ENCODE peak calls at places on chromosomes 16 and 17, in ten cellular contexts. I, T, O, K, U, A, G, D, Z and Y are unnamed samples. For H3K27me3, the result is how much of the 10 kb centered on the place peaks cover.

GRCh38 chr16:58243528-58244004 is 45.7 kb upstream of the CSNK2A2 start:
- DNase-seq in I (no peak), T (no peak), O (no peak), K (no peak), U (peak), A (no peak), G (peak), D (no peak), Z (no peak), Y (no peak)

GRCh38 chr17:43517615-43518386 is 28.3 kb downstream of the ETV4 start:
- DNase-seq in I (no peak), T (no peak), O (no peak), K (no peak), U (no peak), A (no peak), G (no peak), D (no peak), Z (no peak), Y (no peak)

GRCh38 chr17:30309591-30309990 is 17.8 kb upstream of the BLMH start:
- DNase-seq in I (no peak), T (no peak), O (no peak), K (no peak), U (no peak), A (no peak), G (no peak), D (no peak), Z (no peak), Y (no peak)

GRCh38 chr16:68901910-68902309 is 58.6 kb downstream of the TANGO6 start:
- DNase-seq in I (no peak), T (no peak), O (no peak), K (no peak), U (no peak), A (no peak), G (peak), D (no peak), Z (no peak), Y (no peak)

GRCh38 chr17:43737722-43738121 is 20.9 kb downstream of the SOST start:
- DNase-seq in I (no peak), T (no peak), O (no peak), K (no peak), U (no peak), A (no peak), G (no peak), D (no peak), Z (no peak), Y (no peak)

GRCh38 chr17:81189670-81190530 is 23.9 kb upstream of the AATK start:
- DNase-seq in I (no peak), T (no peak), O (no peak), K (no peak), U (no peak), A (no peak), G (peak), D (no peak), Z (peak), Y (no peak)

GRCh38 chr16:15618392-15618791 is 24.6 kb downstream of the MARF1 start:
- DNase-seq in I (no peak), T (no peak), O (no peak), K (no peak), U (no peak), A (no peak), G (no peak), D (no peak), Z (no peak), Y (no peak)

GRCh38 chr17:4483012-4483840 is 15.5 kb upstream of the SPNS2 start:
- DNase-seq in I (no peak), T (peak), O (no peak), K (no peak), U (peak), A (no peak), G (no peak), D (peak), Z (no peak), Y (no peak)

GRCh38 chr16:2278956-2279800 is 11.3 kb upstream of the RNPS1 start:
- DNase-seq in I (no peak), T (no peak), O (no peak), K (no peak), U (no peak), A (no peak), G (no peak), D (no peak), Z (no peak), Y (no peak)

GRCh38 chr17:79112471-79112870 is 37.8 kb downstream of the ENGASE start:
- DNase-seq in I (no peak), T (no peak), O (no peak), K (no peak), U (no peak), A (no peak), G (no peak), D (no peak), Z (no peak), Y (no peak)

GRCh38 chr17:79115487-79115886 is 40.9 kb downstream of the ENGASE start:
- DNase-seq in I (no peak), T (no peak), O (no peak), K (no peak), U (no peak), A (no peak), G (no peak), D (no peak), Z (no peak), Y (no peak)

GRCh38 chr17:79116575-79117368 is 42.1 kb downstream of the ENGASE start:
- DNase-seq in I (no peak), T (no peak), O (no peak), K (no peak), U (no peak), A (no peak), G (no peak), D (no peak), Z (no peak), Y (no peak)

GRCh38 chr17:79113699-79114098 is 39.1 kb downstream of the ENGASE start:
- DNase-seq in I (no peak), T (no peak), O (no peak), K (no peak), U (no peak), A (no peak), G (no peak), D (no peak), Z (no peak), Y (no peak)

DNA sequence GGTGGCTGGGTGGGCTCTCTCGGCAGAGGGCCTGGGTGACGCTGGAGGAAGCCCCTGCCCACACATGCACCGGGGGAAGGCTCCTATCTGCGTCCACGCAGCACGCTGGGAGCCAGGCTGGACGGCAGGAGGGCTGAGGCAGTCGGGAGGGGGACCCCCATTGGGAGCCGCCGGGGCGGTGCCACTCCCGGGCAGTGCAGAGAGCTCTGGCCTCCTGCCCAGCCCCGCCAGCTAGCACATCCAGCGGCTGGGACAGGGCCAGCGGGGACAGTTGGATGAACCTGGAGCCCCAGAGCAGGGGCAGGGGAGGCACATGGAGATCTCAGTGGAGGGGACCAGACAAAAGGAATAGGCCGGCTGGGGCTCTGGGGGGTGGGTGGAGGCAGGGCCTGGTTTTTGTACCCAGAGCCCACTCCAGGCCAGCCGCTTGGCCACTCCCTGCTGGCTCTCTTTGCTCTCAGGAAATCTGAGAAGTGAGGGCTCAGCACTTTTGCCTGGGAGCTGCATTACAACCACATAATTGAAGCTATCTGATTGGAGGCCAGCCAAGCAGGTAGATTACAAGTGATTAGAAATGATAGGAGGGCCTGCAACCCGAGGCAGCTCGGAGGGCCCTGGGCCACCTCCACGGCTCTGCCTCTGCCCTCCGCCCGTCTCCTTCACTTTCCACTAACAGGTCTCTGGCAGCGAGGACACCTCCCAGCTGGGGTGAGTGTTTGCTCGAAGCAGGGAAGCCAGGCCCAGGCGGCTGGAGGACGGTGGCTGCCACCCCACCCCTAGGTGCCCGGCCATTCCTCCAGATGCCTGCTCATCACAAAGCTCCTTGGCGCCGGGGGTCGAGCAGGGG is 40.1 kb downstream of the ENGASE start:
- DNase-seq in I (peak), T (peak), O (no peak), K (no peak), U (peak), A (no peak), G (no peak), D (no peak), Z (no peak), Y (no peak)
- TF ChIP-seq POLR2AphosphoS5 in I (no peak), T (no peak), O (peak), K (no peak), U (no peak), A (no peak), G (no peak), D (no peak), Z (no peak), Y (no peak)

DNA sequence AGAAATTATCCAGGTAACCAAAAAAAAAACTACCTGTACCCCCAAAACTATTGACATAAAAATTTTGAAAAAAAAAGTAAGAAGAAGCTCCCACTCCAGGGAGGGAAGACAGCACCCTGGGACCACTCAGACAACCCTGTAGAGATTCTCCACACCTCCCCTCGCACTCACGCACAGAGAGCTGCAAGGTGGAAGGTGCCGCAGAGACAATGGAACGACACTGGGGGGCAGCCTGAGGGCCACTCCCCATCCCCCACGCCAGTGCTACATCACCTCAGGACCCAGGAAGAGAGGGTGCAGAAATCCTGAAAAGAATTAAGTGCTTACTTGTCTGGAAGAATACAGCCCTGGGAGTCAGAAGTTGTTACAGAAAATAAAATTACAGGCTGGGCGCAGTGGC is 5.2 kb upstream of the CD79B start:
- DNase-seq in I (no peak), T (no peak), O (no peak), K (no peak), U (no peak), A (no peak), G (no peak), D (no peak), Z (no peak), Y (no peak)
- H3K4me3 ChIP-seq in I (no peak), T (no peak), O (no peak), K (no peak), U (no peak), A (no peak), G (no peak), D (no peak), Z (no peak), Y (no peak)

GRCh38 chr17:39631403-39631802 is 4.7 kb downstream of the PPP1R1B start:
- DNase-seq in I (no peak), T (no peak), O (no peak), K (no peak), U (peak), A (no peak), G (peak), D (no peak), Z (no peak), Y (no peak)
- H3K27me3 ChIP-seq in I (under half), T (half or more), O (under half), K (under half), U (under half), A (under half), G (under half), D (under half), Z (under half), Y (under half)

GRCh38 chr17:57579245-57579644 is 165.9 kb downstream of the CCDC182 start:
- DNase-seq in I (no peak), T (no peak), O (no peak), K (no peak), U (no peak), A (no peak), G (no peak), D (no peak), Z (no peak), Y (no peak)

GRCh38 chr17:57580055-57580739 is 164.9 kb downstream of the CCDC182 start:
- DNase-seq in I (no peak), T (no peak), O (no peak), K (no peak), U (no peak), A (no peak), G (no peak), D (no peak), Z (peak), Y (no peak)

GRCh38 chr17:57576744-57577143 is 168.4 kb downstream of the CCDC182 start:
- DNase-seq in I (no peak), T (no peak), O (no peak), K (no peak), U (no peak), A (no peak), G (no peak), D (no peak), Z (no peak), Y (no peak)

GRCh38 chr17:57578608-57578990 is 166.5 kb downstream of the CCDC182 start:
- DNase-seq in I (no peak), T (no peak), O (no peak), K (no peak), U (no peak), A (no peak), G (no peak), D (no peak), Z (no peak), Y (no peak)

DNA sequence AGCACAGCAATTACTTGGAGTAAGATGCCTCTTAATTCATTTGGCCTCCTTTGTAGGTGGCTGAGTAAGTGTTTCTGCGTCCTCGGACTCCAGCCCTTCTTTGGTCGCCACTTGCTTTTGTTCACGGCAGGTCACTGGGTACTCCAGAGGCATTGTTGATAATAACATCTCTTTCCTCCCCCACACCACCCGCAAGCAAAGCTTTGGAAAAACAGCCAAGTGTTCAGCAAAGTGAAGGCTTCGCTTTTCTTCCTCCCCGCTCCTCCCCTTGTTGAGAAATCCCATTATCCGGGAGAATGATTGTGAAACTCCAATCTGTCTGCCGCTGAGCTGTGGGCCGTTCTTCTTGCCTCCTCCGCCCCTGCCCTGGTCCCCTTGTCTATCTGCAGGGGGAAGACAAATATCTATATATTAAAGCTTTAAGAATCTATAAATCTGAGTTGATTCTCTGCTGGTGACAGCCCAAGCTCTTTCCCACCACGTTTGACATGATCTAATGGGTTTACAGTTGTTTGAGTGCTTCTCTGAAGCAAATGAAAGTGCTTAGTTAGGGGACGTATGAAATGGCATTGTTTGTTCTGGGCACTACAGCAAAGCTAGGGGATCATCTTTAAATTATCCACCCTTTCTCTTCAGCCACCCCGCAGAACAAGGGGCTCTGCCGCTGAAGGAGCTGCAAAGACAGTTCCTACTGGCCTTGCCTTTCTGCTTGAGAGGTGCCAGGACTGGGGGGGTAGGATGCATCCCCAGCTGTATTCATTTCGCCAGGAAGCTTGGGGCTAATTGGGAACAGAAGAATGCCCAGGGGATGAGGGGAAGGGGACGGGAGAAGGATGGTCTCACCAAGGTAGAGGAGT is 167.1 kb downstream of the CCDC182 start:
- DNase-seq in I (peak), T (no peak), O (no peak), K (no peak), U (no peak), A (peak), G (no peak), D (no peak), Z (peak), Y (peak)
- TF ChIP-seq POLR2AphosphoS5 in I (peak), T (no peak), O (no peak), K (no peak), U (no peak), A (no peak), G (no peak), D (no peak), Z (peak), Y (no peak)

GRCh38 chr16:83814654-83814985 is 6.8 kb downstream of the HSBP1 start:
- DNase-seq in I (no peak), T (no peak), O (no peak), K (no peak), U (no peak), A (no peak), G (no peak), D (no peak), Z (no peak), Y (no peak)
- H3K4me3 ChIP-seq in I (peak), T (no peak), O (no peak), K (no peak), U (peak), A (no peak), G (no peak), D (no peak), Z (peak), Y (no peak)

GRCh38 chr17:38656959-38657823 is 17.6 kb downstream of the EPOP start:
- DNase-seq in I (no peak), T (no peak), O (no peak), K (no peak), U (no peak), A (no peak), G (no peak), D (no peak), Z (peak), Y (no peak)

GRCh38 chr17:38660097-38661026 is 14.4 kb downstream of the EPOP start:
- DNase-seq in I (peak), T (no peak), O (no peak), K (no peak), U (no peak), A (no peak), G (no peak), D (no peak), Z (no peak), Y (no peak)

GRCh38 chr17:38659415-38659814 is 15.3 kb downstream of the EPOP start:
- DNase-seq in I (no peak), T (no peak), O (no peak), K (no peak), U (no peak), A (no peak), G (no peak), D (no peak), Z (peak), Y (no peak)

GRCh38 chr17:38658741-38659345 is 15.9 kb downstream of the EPOP start:
- DNase-seq in I (no peak), T (no peak), O (no peak), K (no peak), U (no peak), A (no peak), G (no peak), D (no peak), Z (no peak), Y (no peak)

GRCh38 chr17:38657824-38658740 is 16.7 kb downstream of the EPOP start:
- DNase-seq in I (no peak), T (no peak), O (no peak), K (no peak), U (no peak), A (no peak), G (no peak), D (no peak), Z (no peak), Y (no peak)
- H3K27me3 ChIP-seq in I (under half), T (half or more), O (under half), K (under half), U (under half), A (under half), G (under half), D (under half), Z (under half), Y (under half)

GRCh38 chr16:89217388-89218191 is at the start of gene ZNF778:
- DNase-seq in I (peak), T (peak), O (peak), K (peak), U (peak), A (peak), G (peak), D (peak), Z (peak), Y (no peak)
- TF ChIP-seq POLR2AphosphoS5 in I (peak), T (peak), O (peak), K (peak), U (peak), A (peak), G (peak), D (peak), Z (peak), Y (peak)

GRCh38 chr17:73290399-73291259 is 21.2 kb downstream of the CDC42EP4 start:
- DNase-seq in I (no peak), T (no peak), O (no peak), K (no peak), U (no peak), A (no peak), G (no peak), D (no peak), Z (no peak), Y (no peak)
- H3K4me3 ChIP-seq in I (no peak), T (no peak), O (no peak), K (no peak), U (no peak), A (no peak), G (no peak), D (peak), Z (no peak), Y (no peak)

DNA sequence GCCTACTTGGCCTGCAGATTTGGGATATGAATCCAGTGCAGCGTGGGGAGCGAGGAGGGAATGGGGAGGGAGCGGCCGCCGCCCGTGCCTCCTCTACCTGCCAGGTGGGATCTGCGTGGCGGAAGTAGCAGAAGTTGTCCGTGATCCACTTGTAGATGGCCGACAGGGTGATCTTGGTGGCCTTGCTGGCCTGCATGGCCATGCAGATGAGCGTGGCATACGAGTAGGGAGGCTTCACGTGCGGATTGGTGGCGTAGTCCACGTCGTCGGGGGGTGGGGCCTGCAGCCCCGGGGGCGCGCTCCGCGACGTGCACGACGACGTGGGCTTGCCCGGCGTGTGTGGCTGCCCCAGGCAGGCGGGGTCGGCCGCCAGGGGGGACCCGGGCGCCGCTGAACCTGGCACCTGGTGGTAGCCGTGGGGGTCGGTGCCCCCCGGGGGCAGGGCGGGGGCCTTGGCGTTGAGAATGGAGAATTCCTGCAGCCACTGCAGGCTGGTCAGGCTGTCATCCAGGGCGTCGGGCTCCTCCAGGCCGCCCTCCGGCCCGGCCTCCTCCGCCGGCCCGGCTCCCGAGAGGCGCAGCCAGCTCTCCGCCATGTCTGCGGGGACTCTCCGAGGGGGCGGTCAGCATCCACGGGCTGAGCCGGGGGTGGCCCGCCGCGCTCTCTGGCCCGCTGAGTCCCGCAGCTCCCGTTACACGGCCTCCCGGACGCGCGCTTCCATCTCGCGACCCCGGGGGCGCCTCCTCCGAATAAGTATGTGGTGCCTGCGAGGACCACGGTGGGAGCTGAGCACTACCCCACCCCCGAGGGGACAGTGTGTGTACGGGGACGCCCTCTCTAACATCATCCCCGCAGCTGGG is 1.0 kb downstream of the FOXJ1 start:
- DNase-seq in I (no peak), T (no peak), O (peak), K (peak), U (peak), A (no peak), G (peak), D (no peak), Z (no peak), Y (no peak)
- H3K27me3 ChIP-seq in I (half or more), T (half or more), O (under half), K (half or more), U (half or more), A (under half), G (half or more), D (under half), Z (under half), Y (under half)

GRCh38 chr16:60640038-60640437 is 1396.2 kb downstream of the CDH8 start:
- DNase-seq in I (no peak), T (no peak), O (no peak), K (no peak), U (no peak), A (no peak), G (no peak), D (no peak), Z (no peak), Y (no peak)
- TF ChIP-seq POLR2AphosphoS5 in I (no peak), T (no peak), O (no peak), K (no peak), U (no peak), A (no peak), G (no peak), D (no peak), Z (no peak), Y (no peak)